ENCODE peak calls at places on chromosomes 5 and 9, in six cellular contexts. Y is H9, G is EH, O is right lobe of liver, X is GM19239, T is iris pigment epithelial cell. M is an unnamed sample.

GRCh38 chr5:35598707-35599370 is 18.8 kb upstream of the SPEF2 start:
- DNase-seq in Y (peak; percentile 75), G (no peak), O (no peak), X (no peak), T (no peak), M (no peak)

GRCh38 chr5:132457371-132458225 is 33.0 kb downstream of the IRF1 start:
- DNase-seq in Y (no peak), G (peak; percentile 88), O (peak; percentile 74), X (no peak), T (peak; percentile 88), M (peak; percentile 44)

GRCh38 chr9:92764381-92764987 is at the start of gene BICD2:
- DNase-seq in Y (no peak), G (no peak), O (no peak), X (no peak), T (no peak), M (no peak)

GRCh38 chr5:96033116-96033515 is 71.5 kb upstream of the ELL2 start:
- DNase-seq in Y (no peak), G (peak; percentile 44), O (no peak), X (no peak), T (no peak), M (no peak)

GRCh38 chr9:109510506-109510905 is 12.4 kb upstream of the PTPN3 start:
- DNase-seq in Y (no peak), G (no peak), O (no peak), X (no peak), T (peak; percentile 12), M (no peak)

GRCh38 chr5:172501708-172502379 is 47.5 kb upstream of the SH3PXD2B start:
- DNase-seq in Y (peak; percentile 19), G (no peak), O (no peak), X (no peak), T (no peak), M (no peak)

GRCh38 chr5:135547590-135548254 is 12.0 kb upstream of the NEUROG1 start:
- DNase-seq in Y (no peak), G (no peak), O (no peak), X (no peak), T (no peak), M (no peak)

GRCh38 chr5:59838067-59838466 is 55.5 kb downstream of the PDE4D start:
- DNase-seq in Y (no peak), G (no peak), O (no peak), X (no peak), T (no peak), M (no peak)

GRCh38 chr9:38006163-38006562 is 62.9 kb downstream of the SHB start:
- DNase-seq in Y (no peak), G (no peak), O (no peak), X (no peak), T (no peak), M (no peak)

GRCh38 chr5:103620851-103621547 is 58.4 kb upstream of the NUDT12 start:
- DNase-seq in Y (no peak), G (no peak), O (no peak), X (no peak), T (peak; percentile 11), M (no peak)

GRCh38 chr5:151005975-151006576 is 14.3 kb upstream of the GPX3 start:
- DNase-seq in Y (no peak), G (peak; percentile 73), O (peak; percentile 77), X (no peak), T (no peak), M (no peak)

GRCh38 chr5:54835642-54836041 is 149.8 kb downstream of the ESM1 start:
- DNase-seq in Y (no peak), G (peak; percentile 85), O (no peak), X (no peak), T (peak; percentile 94), M (no peak)

GRCh38 chr5:124718376-124718775 is 28.1 kb downstream of the ZNF608 start:
- DNase-seq in Y (no peak), G (no peak), O (no peak), X (no peak), T (no peak), M (no peak)

GRCh38 chr9:26756881-26757280 is 135.7 kb downstream of the CAAP1 start:
- DNase-seq in Y (no peak), G (no peak), O (no peak), X (no peak), T (no peak), M (no peak)

GRCh38 chr5:61658592-61659008 is 326.5 kb downstream of the ZSWIM6 start:
- DNase-seq in Y (peak; percentile 93), G (peak; percentile 73), O (peak; percentile 80), X (peak; percentile 54), T (peak; percentile 48), M (peak; percentile 66)

GRCh38 chr5:147234825-147235635 is at the start of gene STK32A:
- DNase-seq in Y (peak; percentile 91), G (peak; percentile 1), O (no peak), X (no peak), T (peak; percentile 3), M (no peak)

GRCh38 chr9:33778700-33779351 is 16.5 kb upstream of the PRSS3 start:
- DNase-seq in Y (peak; percentile 74), G (peak; percentile 62), O (no peak), X (peak; percentile 37), T (peak; percentile 63), M (peak; percentile 78)

GRCh38 chr9:108534741-108535140 is 321.0 kb downstream of the ACTL7B start:
- DNase-seq in Y (no peak), G (peak; percentile 90), O (no peak), X (no peak), T (peak; percentile 83), M (no peak)

GRCh38 chr9:110640736-110641135 is 27.9 kb upstream of the MUSK start:
- DNase-seq in Y (no peak), G (no peak), O (no peak), X (no peak), T (no peak), M (no peak)

GRCh38 chr5:586751-587285 is 25.3 kb upstream of the CEP72 start:
- DNase-seq in Y (no peak), G (no peak), O (no peak), X (no peak), T (no peak), M (no peak)

GRCh38 chr9:127903557-127904475 is 4.4 kb upstream of the ST6GALNAC6 start:
- DNase-seq in Y (peak; percentile 92), G (peak; percentile 51), O (no peak), X (peak; percentile 60), T (no peak), M (peak; percentile 58)

GRCh38 chr5:15384581-15384980 is 115.4 kb upstream of the FBXL7 start:
- DNase-seq in Y (no peak), G (no peak), O (no peak), X (no peak), T (no peak), M (no peak)

GRCh38 chr5:158541535-158541934 is 558.2 kb downstream of the EBF1 start:
- DNase-seq in Y (no peak), G (no peak), O (no peak), X (no peak), T (no peak), M (no peak)

GRCh38 chr5:31770157-31770556 is 131.2 kb downstream of the PDZD2 start:
- DNase-seq in Y (peak; percentile 36), G (no peak), O (no peak), X (no peak), T (no peak), M (no peak)

GRCh38 chr5:124698774-124699173 is 47.7 kb downstream of the ZNF608 start:
- DNase-seq in Y (no peak), G (peak; percentile 66), O (no peak), X (no peak), T (no peak), M (no peak)

GRCh38 chr5:91245074-91245452 is 138.1 kb downstream of the ARRDC3 start:
- DNase-seq in Y (no peak), G (no peak), O (no peak), X (no peak), T (no peak), M (no peak)

GRCh38 chr9:6498982-6499381 is 86.0 kb downstream of the UHRF2 start:
- DNase-seq in Y (no peak), G (peak; percentile 48), O (no peak), X (no peak), T (peak; percentile 79), M (no peak)

GRCh38 chr5:177384134-177384533 is at the start of gene SLC34A1:
- DNase-seq in Y (no peak), G (no peak), O (no peak), X (no peak), T (no peak), M (no peak)

GRCh38 chr5:133145436-133146143 is 93.8 kb downstream of the HSPA4 start:
- DNase-seq in Y (no peak), G (no peak), O (no peak), X (no peak), T (no peak), M (no peak)

GRCh38 chr5:138276402-138277054 is 2.1 kb upstream of the GFRA3 start:
- DNase-seq in Y (no peak), G (no peak), O (peak; percentile 55), X (no peak), T (no peak), M (no peak)

M was measured in germinal center.